ENCODE peak calls at places on chromosomes 4 and X, in six cellular contexts. One of them, this sample, is unnamed.

GRCh38 chr4:7649741-7650531 is 215.2 kb upstream of the PSAPL1 start:
- DNase-seq in WERI-Rb-1: no peak
- DNase-seq in aorta: peak; percentile 66
- DNase-seq in esophagus squamous epithelium: no peak
- DNase-seq in hepatocyte: no peak
- DNase-seq in H7: no peak
- DNase-seq in this sample: no peak

GRCh38 chrX:71637253-71637618 is 18.9 kb upstream of the CXCR3 start:
- DNase-seq in H7: no peak
- DNase-seq in esophagus squamous epithelium: no peak
- DNase-seq in aorta: no peak
- DNase-seq in hepatocyte: no peak
- DNase-seq in WERI-Rb-1: no peak
- DNase-seq in this sample: no peak

GRCh38 chr4:120156115-120156718 is 89.6 kb upstream of the MAD2L1 start:
- DNase-seq in WERI-Rb-1: peak; percentile 42
- DNase-seq in hepatocyte: peak; percentile 79
- DNase-seq in H7: no peak
- DNase-seq in esophagus squamous epithelium: no peak
- DNase-seq in aorta: no peak
- DNase-seq in this sample: peak; percentile 26

GRCh38 chr4:16745009-16745408 is 153.4 kb downstream of the LDB2 start:
- DNase-seq in H7: no peak
- DNase-seq in aorta: no peak
- DNase-seq in esophagus squamous epithelium: no peak
- DNase-seq in WERI-Rb-1: peak; percentile 9
- DNase-seq in hepatocyte: no peak
- DNase-seq in this sample: no peak

GRCh38 chr4:3253808-3254207 is 4.8 kb downstream of the MSANTD1 start:
- DNase-seq in hepatocyte: no peak
- DNase-seq in aorta: peak; percentile 48
- DNase-seq in esophagus squamous epithelium: no peak
- DNase-seq in H7: peak; percentile 60
- DNase-seq in WERI-Rb-1: no peak
- DNase-seq in this sample: no peak

GRCh38 chr4:101818362-101818761 is 27.8 kb downstream of the BANK1 start:
- DNase-seq in aorta: no peak
- DNase-seq in hepatocyte: no peak
- DNase-seq in esophagus squamous epithelium: no peak
- DNase-seq in H7: no peak
- DNase-seq in WERI-Rb-1: no peak
- DNase-seq in this sample: no peak

GRCh38 chr4:1748465-1748995 is 27.2 kb downstream of the TACC3 start:
- DNase-seq in aorta: peak; percentile 89
- DNase-seq in H7: peak; percentile 99
- DNase-seq in WERI-Rb-1: peak; percentile 91
- DNase-seq in hepatocyte: peak; percentile 92
- DNase-seq in esophagus squamous epithelium: no peak
- DNase-seq in this sample: peak; percentile 75

GRCh38 chr4:141599853-141600252 is 36.5 kb upstream of the IL15 start:
- DNase-seq in H7: no peak
- DNase-seq in WERI-Rb-1: no peak
- DNase-seq in aorta: no peak
- DNase-seq in hepatocyte: no peak
- DNase-seq in esophagus squamous epithelium: no peak
- DNase-seq in this sample: no peak

GRCh38 chr4:108311313-108311712 is 142.6 kb upstream of the LEF1 start:
- DNase-seq in hepatocyte: no peak
- DNase-seq in aorta: no peak
- DNase-seq in esophagus squamous epithelium: no peak
- DNase-seq in H7: no peak
- DNase-seq in WERI-Rb-1: no peak
- DNase-seq in this sample: no peak

GRCh38 chr4:60682901-60683300 is 517.2 kb upstream of the ADGRL3 start:
- DNase-seq in hepatocyte: no peak
- DNase-seq in aorta: no peak
- DNase-seq in H7: no peak
- DNase-seq in WERI-Rb-1: no peak
- DNase-seq in esophagus squamous epithelium: no peak
- DNase-seq in this sample: no peak

GRCh38 chr4:96983830-96984229 is 1143.9 kb downstream of the PDHA2 start:
- DNase-seq in H7: no peak
- DNase-seq in hepatocyte: no peak
- DNase-seq in WERI-Rb-1: no peak
- DNase-seq in esophagus squamous epithelium: no peak
- DNase-seq in aorta: no peak
- DNase-seq in this sample: no peak

GRCh38 chr4:98092833-98093439 is 50.3 kb downstream of the STPG2 start:
- DNase-seq in hepatocyte: peak; percentile 39
- DNase-seq in esophagus squamous epithelium: no peak
- DNase-seq in H7: no peak
- DNase-seq in aorta: no peak
- DNase-seq in WERI-Rb-1: no peak
- DNase-seq in this sample: no peak

GRCh38 chrX:56232221-56233082 is at the start of gene KLF8:
- DNase-seq in H7: peak; percentile 76
- DNase-seq in esophagus squamous epithelium: no peak
- DNase-seq in aorta: no peak
- DNase-seq in WERI-Rb-1: no peak
- DNase-seq in hepatocyte: peak; percentile 58
- DNase-seq in this sample: no peak

GRCh38 chr4:89266128-89266527 is 41.5 kb downstream of the GPRIN3 start:
- DNase-seq in hepatocyte: no peak
- DNase-seq in aorta: no peak
- DNase-seq in H7: no peak
- DNase-seq in WERI-Rb-1: no peak
- DNase-seq in esophagus squamous epithelium: no peak
- DNase-seq in this sample: no peak

GRCh38 chrX:51641421-51642021 is 22.8 kb upstream of the CENPVL3 start:
- DNase-seq in hepatocyte: peak; percentile 61
- DNase-seq in H7: peak; percentile 38
- DNase-seq in esophagus squamous epithelium: no peak
- DNase-seq in aorta: no peak
- DNase-seq in WERI-Rb-1: no peak
- DNase-seq in this sample: peak; percentile 42

GRCh38 chr4:107832275-107832807 is 7.6 kb downstream of the SGMS2 start:
- DNase-seq in H7: no peak
- DNase-seq in esophagus squamous epithelium: no peak
- DNase-seq in WERI-Rb-1: no peak
- DNase-seq in hepatocyte: no peak
- DNase-seq in aorta: no peak
- DNase-seq in this sample: no peak

GRCh38 chr4:113433116-113433515 is 328.4 kb downstream of the CAMK2D start:
- DNase-seq in hepatocyte: no peak
- DNase-seq in esophagus squamous epithelium: no peak
- DNase-seq in WERI-Rb-1: no peak
- DNase-seq in H7: no peak
- DNase-seq in aorta: no peak
- DNase-seq in this sample: no peak

GRCh38 chr4:53100801-53101581 is 238.9 kb downstream of the RASL11B start:
- DNase-seq in esophagus squamous epithelium: no peak
- DNase-seq in hepatocyte: no peak
- DNase-seq in aorta: no peak
- DNase-seq in WERI-Rb-1: no peak
- DNase-seq in H7: no peak
- DNase-seq in this sample: no peak

GRCh38 chrX:38774249-38774648 is 27.0 kb upstream of the MID1IP1 start:
- DNase-seq in WERI-Rb-1: no peak
- DNase-seq in esophagus squamous epithelium: no peak
- DNase-seq in aorta: no peak
- DNase-seq in hepatocyte: no peak
- DNase-seq in H7: no peak
- DNase-seq in this sample: no peak

GRCh38 chrX:71996138-71996537 is 85.5 kb downstream of the NHSL2 start:
- DNase-seq in H7: no peak
- DNase-seq in aorta: no peak
- DNase-seq in esophagus squamous epithelium: no peak
- DNase-seq in hepatocyte: no peak
- DNase-seq in WERI-Rb-1: no peak
- DNase-seq in this sample: no peak

GRCh38 chr4:139791681-139792080 is 126.1 kb downstream of the MGST2 start:
- DNase-seq in WERI-Rb-1: no peak
- DNase-seq in aorta: no peak
- DNase-seq in esophagus squamous epithelium: no peak
- DNase-seq in H7: no peak
- DNase-seq in hepatocyte: no peak
- DNase-seq in this sample: no peak

GRCh38 chr4:17447675-17448298 is 64.1 kb downstream of the QDPR start:
- DNase-seq in esophagus squamous epithelium: no peak
- DNase-seq in WERI-Rb-1: peak; percentile 57
- DNase-seq in aorta: no peak
- DNase-seq in H7: peak; percentile 54
- DNase-seq in hepatocyte: peak; percentile 85
- DNase-seq in this sample: peak; percentile 51

GRCh38 chrX:39310925-39311324 is 509.7 kb downstream of the MID1IP1 start:
- DNase-seq in WERI-Rb-1: no peak
- DNase-seq in hepatocyte: no peak
- DNase-seq in aorta: no peak
- DNase-seq in esophagus squamous epithelium: no peak
- DNase-seq in H7: no peak
- DNase-seq in this sample: no peak

GRCh38 chr4:24070117-24070516 is 180.3 kb upstream of the PPARGC1A start:
- DNase-seq in H7: no peak
- DNase-seq in hepatocyte: no peak
- DNase-seq in aorta: no peak
- DNase-seq in esophagus squamous epithelium: no peak
- DNase-seq in WERI-Rb-1: no peak
- DNase-seq in this sample: no peak

GRCh38 chr4:80071643-80072606 is 1.1 kb downstream of the ANTXR2 start:
- DNase-seq in H7: peak; percentile 57
- DNase-seq in hepatocyte: peak; percentile 49
- DNase-seq in esophagus squamous epithelium: no peak
- DNase-seq in aorta: peak; percentile 84
- DNase-seq in WERI-Rb-1: peak; percentile 67
- DNase-seq in this sample: peak; percentile 16

GRCh38 chrX:128518508-128518907 is 466.3 kb upstream of the ACTRT1 start:
- DNase-seq in esophagus squamous epithelium: no peak
- DNase-seq in aorta: no peak
- DNase-seq in WERI-Rb-1: peak; percentile 17
- DNase-seq in H7: peak; percentile 1
- DNase-seq in hepatocyte: peak; percentile 7
- DNase-seq in this sample: no peak

GRCh38 chr4:73862357-73862756 is 6.8 kb upstream of the CXCL1 start:
- DNase-seq in esophagus squamous epithelium: no peak
- DNase-seq in aorta: no peak
- DNase-seq in hepatocyte: no peak
- DNase-seq in H7: no peak
- DNase-seq in WERI-Rb-1: no peak
- DNase-seq in this sample: no peak

GRCh38 chr4:3784469-3785291 is 18.5 kb downstream of the ADRA2C start:
- DNase-seq in H7: peak; percentile 77
- DNase-seq in esophagus squamous epithelium: no peak
- DNase-seq in hepatocyte: peak; percentile 46
- DNase-seq in WERI-Rb-1: peak; percentile 53
- DNase-seq in aorta: no peak
- DNase-seq in this sample: no peak

GRCh38 chrX:153439977-153440376 is 5.9 kb downstream of the TREX2 start:
- DNase-seq in aorta: no peak
- DNase-seq in WERI-Rb-1: no peak
- DNase-seq in hepatocyte: no peak
- DNase-seq in esophagus squamous epithelium: no peak
- DNase-seq in H7: no peak
- DNase-seq in this sample: no peak

GRCh38 chrX:95382799-95383198 is 1301.8 kb upstream of the DIAPH2 start:
- DNase-seq in esophagus squamous epithelium: no peak
- DNase-seq in WERI-Rb-1: no peak
- DNase-seq in aorta: no peak
- DNase-seq in H7: no peak
- DNase-seq in hepatocyte: no peak
- DNase-seq in this sample: no peak

GRCh38 chr4:175651701-175652100 is 160.4 kb downstream of the GPM6A start:
- DNase-seq in hepatocyte: no peak
- DNase-seq in H7: no peak
- DNase-seq in aorta: no peak
- DNase-seq in WERI-Rb-1: peak; percentile 64
- DNase-seq in esophagus squamous epithelium: no peak
- DNase-seq in this sample: no peak

GRCh38 chr4:47160095-47160494 is 128.7 kb downstream of the GABRB1 start:
- DNase-seq in H7: no peak
- DNase-seq in aorta: no peak
- DNase-seq in esophagus squamous epithelium: no peak
- DNase-seq in hepatocyte: no peak
- DNase-seq in WERI-Rb-1: no peak
- DNase-seq in this sample: no peak

This sample was measured in NCI-H1930.